ENCODE peak calls at places on chromosome 6, in seven cellular contexts. F, E, A, V, Q, I and U are unnamed samples.

GRCh38 chr6:13536796-13537526 is 37.4 kb upstream of the SIRT5 start:
- DNase-seq in E (no peak), A (no peak), F (no peak), Q (peak), V (no peak), I (peak), U (no peak)

GRCh38 chr6:36613200-36613995 is 19.2 kb downstream of the SRSF3 start:
- DNase-seq in I (no peak), F (no peak), V (no peak), A (no peak), Q (no peak), E (no peak), U (no peak)

GRCh38 chr6:161272600-161273355 is 1.1 kb downstream of the AGPAT4 start:
- DNase-seq in Q (peak), I (peak), E (no peak), V (no peak), A (no peak), F (peak), U (peak)

GRCh38 chr6:139686308-139686707 is 311.9 kb upstream of the CITED2 start:
- DNase-seq in A (no peak), I (peak), Q (no peak), E (no peak), F (no peak), V (no peak), U (peak)

GRCh38 chr6:63643862-63644261 is 8.3 kb downstream of the PHF3 start:
- DNase-seq in E (no peak), F (no peak), I (peak), Q (peak), V (no peak), A (no peak), U (peak)

GRCh38 chr6:163564536-163564935 is 150.0 kb downstream of the QKI start:
- DNase-seq in Q (no peak), A (no peak), E (no peak), I (no peak), V (no peak), F (no peak), U (no peak)

GRCh38 chr6:170037541-170038250 is 253.2 kb downstream of the DLL1 start:
- DNase-seq in I (no peak), E (peak), Q (no peak), A (no peak), F (no peak), V (peak), U (no peak)

GRCh38 chr6:13404115-13404891 is 76.0 kb upstream of the TBC1D7 start:
- DNase-seq in V (no peak), A (no peak), E (no peak), I (peak), F (no peak), Q (peak), U (peak)

GRCh38 chr6:36204068-36204753 is 7.7 kb downstream of the BRPF3 start:
- DNase-seq in F (no peak), E (no peak), V (no peak), I (no peak), Q (no peak), A (no peak), U (no peak)

GRCh38 chr6:12968839-12969558 is 252.4 kb downstream of the PHACTR1 start:
- DNase-seq in V (no peak), F (no peak), E (no peak), Q (no peak), A (no peak), I (peak), U (no peak)

GRCh38 chr6:45478235-45478634 is 100.5 kb upstream of the SUPT3H start:
- DNase-seq in Q (peak), E (no peak), V (no peak), A (no peak), I (peak), F (no peak), U (no peak)

GRCh38 chr6:49835140-49835539 is 31.2 kb downstream of the CRISP1 start:
- DNase-seq in F (no peak), E (no peak), V (no peak), A (no peak), I (no peak), Q (no peak), U (no peak)

GRCh38 chr6:82363368-82364086 is at the start of gene TPBG:
- DNase-seq in I (peak), Q (peak), A (no peak), E (peak), V (peak), F (peak), U (peak)

GRCh38 chr6:4931530-4932505 is 72.0 kb downstream of the RPP40 start:
- DNase-seq in V (peak), A (no peak), E (no peak), I (no peak), Q (no peak), F (peak), U (no peak)

GRCh38 chr6:72619883-72620696 is 1.8 kb upstream of the KCNQ5 start:
- DNase-seq in A (no peak), F (peak), V (peak), Q (peak), I (peak), E (peak), U (peak)

GRCh38 chr6:29451471-29452193 is 5.2 kb downstream of the OR11A1 start:
- DNase-seq in Q (no peak), V (no peak), A (no peak), F (no peak), I (peak), E (no peak), U (peak)

DNA sequence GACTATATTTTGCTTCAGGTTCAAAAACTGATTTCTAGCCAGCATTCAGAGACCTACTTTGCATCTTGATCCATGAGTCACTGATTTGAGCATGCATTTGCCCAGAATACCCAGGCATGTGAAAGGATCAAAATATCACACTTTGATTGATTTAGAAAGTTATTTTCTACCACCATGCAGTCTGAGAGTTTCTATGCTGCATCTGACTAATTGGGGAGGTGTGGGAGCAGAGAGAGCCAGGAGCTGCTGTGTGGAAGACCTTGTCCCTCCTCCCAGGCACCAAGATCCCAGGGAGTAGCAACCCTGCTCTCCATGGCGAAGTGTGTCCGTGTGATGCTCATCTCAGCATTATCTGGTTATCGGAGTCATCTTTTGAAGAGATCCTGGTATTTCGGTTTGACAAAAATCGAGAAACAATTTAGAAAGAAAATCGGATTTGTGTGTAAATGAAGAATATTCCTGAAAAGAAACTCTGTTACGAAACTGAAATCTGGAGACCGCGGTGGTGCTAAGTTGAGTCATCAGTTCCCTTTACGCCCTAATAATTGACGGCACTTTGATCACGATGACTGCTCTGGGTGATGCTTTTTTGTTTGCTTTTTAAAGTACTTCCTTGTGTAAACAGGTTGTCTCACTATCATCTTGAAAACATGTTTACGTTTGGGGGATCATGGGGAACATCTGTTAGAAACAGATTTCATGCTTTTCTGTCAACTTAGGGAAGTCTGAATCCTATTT is 193.4 kb downstream of the BACH2 start:
- DNase-seq in E (no peak), I (peak), V (no peak), F (no peak), Q (no peak), A (no peak), U (no peak)
- H3K4me3 ChIP-seq in E (peak), I (peak), V (no peak), F (no peak), Q (no peak), A (no peak), U (no peak)

DNA sequence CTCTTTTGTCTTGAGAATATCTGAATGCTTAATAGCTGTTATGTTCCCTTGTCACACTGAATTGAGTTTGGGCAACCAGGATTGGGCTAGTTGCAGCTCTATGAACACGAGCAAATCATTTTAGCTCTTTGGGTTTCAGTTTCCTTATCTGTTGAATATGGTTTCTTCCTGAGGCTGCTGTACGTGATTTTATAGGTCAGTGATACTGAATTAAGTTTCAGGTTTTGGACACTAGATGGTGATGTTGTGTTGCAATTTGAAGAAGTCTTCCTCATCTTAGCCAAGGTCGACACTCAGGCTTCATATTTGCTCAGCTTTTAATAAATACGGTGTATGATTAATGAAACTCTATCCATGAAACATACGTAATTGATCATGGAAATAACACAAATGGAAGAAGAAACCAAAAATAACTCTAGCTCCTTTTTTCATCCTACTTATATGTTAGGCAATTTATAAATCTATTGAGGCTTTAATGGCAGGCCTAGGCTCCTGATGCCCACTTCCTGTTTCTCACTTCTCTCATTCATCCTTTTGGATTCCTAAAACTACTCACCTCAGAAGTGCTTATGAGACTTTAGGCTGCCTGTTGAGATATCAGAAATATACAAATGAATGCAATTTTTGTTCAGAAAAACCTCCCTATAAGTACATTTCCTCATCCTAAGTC is 354.1 kb upstream of the MAP3K7 start:
- DNase-seq in I (peak), A (peak), F (no peak), E (no peak), Q (peak), V (no peak), U (peak)
- H3K4me3 ChIP-seq in I (no peak), A (no peak), F (no peak), E (no peak), Q (peak), V (no peak), U (no peak)

DNA sequence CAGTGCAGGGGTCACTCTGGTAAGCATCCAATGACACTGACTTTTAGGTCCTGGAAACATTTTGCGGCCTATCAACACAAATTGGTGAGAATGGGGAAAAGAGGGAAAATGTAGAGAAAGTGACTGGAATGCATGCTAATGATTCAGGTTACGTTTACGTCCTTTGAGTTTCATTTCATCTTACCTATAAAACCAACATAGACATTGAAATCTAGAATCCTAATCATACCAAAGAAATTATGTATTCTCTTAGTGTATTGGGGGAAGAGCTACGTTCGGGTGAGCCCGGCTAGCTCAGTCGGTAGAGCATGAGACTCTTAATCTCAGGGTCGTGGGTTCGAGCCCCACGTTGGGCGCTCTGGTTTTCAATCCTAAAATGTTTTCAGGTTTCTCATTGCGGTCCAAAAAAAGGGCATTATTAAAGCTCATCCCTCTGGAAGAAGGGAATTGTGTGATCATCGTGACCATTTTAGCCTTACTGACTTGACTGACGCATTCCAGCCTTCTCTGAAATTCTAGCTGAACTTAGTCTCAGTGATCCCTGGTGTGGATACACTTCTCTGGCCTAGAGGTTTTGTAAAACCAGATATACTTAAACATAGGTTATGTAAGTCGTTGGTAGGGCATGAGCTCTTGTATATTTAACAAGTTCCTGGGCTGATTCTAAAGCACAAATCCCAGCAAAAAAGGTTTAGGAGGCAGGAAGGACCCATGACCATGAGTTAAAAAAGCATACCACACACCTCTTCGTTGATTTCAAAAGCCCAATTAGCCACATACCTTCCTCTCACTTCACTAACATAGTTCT is 18.3 kb downstream of the HMGN4 start:
- DNase-seq in F (peak), Q (peak), V (no peak), I (peak), A (no peak), E (no peak), U (peak)
- H3K4me3 ChIP-seq in F (peak), Q (peak), V (no peak), I (peak), A (no peak), E (no peak), U (peak)

GRCh38 chr6:113564401-113565161 is 292.6 kb upstream of the MARCKS start:
- DNase-seq in E (peak), Q (peak), A (no peak), F (peak), I (peak), V (peak), U (peak)
- H3K4me3 ChIP-seq in E (peak), Q (peak), A (no peak), F (peak), I (peak), V (peak), U (no peak)

GRCh38 chr6:90413867-90414266 is 117.2 kb upstream of the BACH2 start:
- DNase-seq in Q (no peak), V (peak), I (peak), A (no peak), F (peak), E (no peak), U (no peak)
- H3K4me3 ChIP-seq in Q (no peak), V (peak), I (peak), A (no peak), F (no peak), E (peak), U (peak)

GRCh38 chr6:7693827-7694226 is 32.1 kb upstream of the BMP6 start:
- DNase-seq in F (no peak), Q (no peak), E (no peak), V (no peak), I (no peak), A (no peak), U (no peak)

GRCh38 chr6:7697820-7698623 is 27.9 kb upstream of the BMP6 start:
- DNase-seq in A (peak), F (no peak), I (peak), Q (peak), E (no peak), V (peak), U (peak)

GRCh38 chr6:7696061-7696460 is 29.8 kb upstream of the BMP6 start:
- DNase-seq in F (no peak), E (no peak), I (no peak), V (no peak), A (no peak), Q (no peak), U (no peak)

GRCh38 chr6:7701212-7701834 is 24.6 kb upstream of the BMP6 start:
- DNase-seq in A (no peak), F (no peak), I (no peak), E (no peak), V (no peak), Q (no peak), U (no peak)

GRCh38 chr6:7697432-7697819 is 28.5 kb upstream of the BMP6 start:
- DNase-seq in V (no peak), F (no peak), I (no peak), Q (no peak), A (no peak), E (no peak), U (peak)
- H3K4me3 ChIP-seq in V (no peak), F (no peak), I (peak), Q (peak), A (no peak), E (no peak), U (no peak)

GRCh38 chr6:114342826-114343781 is at the start of gene HS3ST5:
- DNase-seq in A (no peak), Q (peak), V (peak), F (peak), I (peak), E (peak), U (peak)
- H3K4me3 ChIP-seq in A (peak), Q (peak), V (peak), F (peak), I (peak), E (peak), U (peak)

GRCh38 chr6:128307671-128308070 is 212.7 kb downstream of the PTPRK start:
- DNase-seq in E (no peak), F (no peak), I (peak), A (no peak), Q (peak), V (no peak), U (peak)
- H3K4me3 ChIP-seq in E (no peak), F (no peak), I (no peak), A (no peak), Q (no peak), V (no peak), U (no peak)

DNA sequence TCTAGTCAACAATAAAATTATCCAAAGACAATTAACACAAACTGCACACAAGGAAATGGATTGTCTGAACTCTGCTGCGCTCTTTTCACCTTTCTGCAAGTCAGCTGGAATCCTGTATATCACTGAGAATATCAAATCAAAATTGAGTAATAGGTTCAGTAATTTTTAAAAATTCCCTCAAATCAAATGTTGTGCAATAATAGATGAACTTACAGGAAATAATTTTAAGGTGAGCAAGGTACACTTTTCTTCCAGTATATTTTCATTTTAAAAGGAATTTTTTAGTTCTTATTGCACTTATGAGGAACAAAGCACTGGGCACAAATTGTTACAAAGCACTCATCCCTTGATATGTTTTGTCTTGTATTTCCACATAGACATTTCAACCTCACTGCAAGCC is 1.2 kb downstream of the SAYSD1 start:
- DNase-seq in V (no peak), A (no peak), F (no peak), I (no peak), Q (no peak), E (no peak), U (no peak)
- H3K4me3 ChIP-seq in V (peak), A (peak), F (peak), I (peak), Q (peak), E (peak), U (peak)